ENCODE peak calls at places on chromosome 18, in six cellular contexts. M is endothelial cell of umbilical vein; H is NCI-H774; U is MCF 10A; G is left lung; Y is activated naive CD8-positive, alpha-beta T cell treated with anti-CD3 and anti-CD28 coated beads, Interleukin-2, amount 50 U/mL, for 24 hours. Q is an unnamed sample.

GRCh38 chr18:37764526-37764925 is 198.9 kb upstream of the CELF4 start:
- DNase-seq in M (no peak), H (no peak), U (no peak), G (no peak), Y (no peak), Q (no peak)

GRCh38 chr18:48676756-48677368 is 138.0 kb downstream of the CTIF start:
- DNase-seq in M (peak), H (peak), U (peak), G (peak), Y (peak), Q (no peak)

GRCh38 chr18:13279181-13280065 is 60.9 kb downstream of the LDLRAD4 start:
- DNase-seq in M (no peak), H (no peak), U (no peak), G (no peak), Y (no peak), Q (no peak)

GRCh38 chr18:73884868-73885267 is 262.8 kb downstream of the FBXO15 start:
- DNase-seq in M (no peak), H (no peak), U (no peak), G (no peak), Y (no peak), Q (no peak)

GRCh38 chr18:37565985-37566478 is 434 bp upstream of the CELF4 start:
- DNase-seq in M (no peak), H (peak), U (peak), G (no peak), Y (no peak), Q (peak)

GRCh38 chr18:31492671-31493070 is 5.3 kb upstream of the DSG2 start:
- DNase-seq in M (no peak), H (no peak), U (no peak), G (no peak), Y (no peak), Q (no peak)

GRCh38 chr18:35982404-35983114 is 10.1 kb downstream of the RMP24 start:
- DNase-seq in M (no peak), H (no peak), U (no peak), G (no peak), Y (no peak), Q (no peak)

GRCh38 chr18:25125670-25126069 is 226.3 kb downstream of the ZNF521 start:
- DNase-seq in M (no peak), H (no peak), U (no peak), G (no peak), Y (no peak), Q (no peak)

GRCh38 chr18:34643982-34644381 is 66.1 kb upstream of the DTNA start:
- DNase-seq in M (peak), H (no peak), U (no peak), G (no peak), Y (no peak), Q (no peak)

GRCh38 chr18:7272268-7273049 is 41.6 kb downstream of the LRRC30 start:
- DNase-seq in M (peak), H (peak), U (peak), G (peak), Y (no peak), Q (no peak)

GRCh38 chr18:80213173-80213572 is 34.1 kb downstream of the PARD6G start:
- DNase-seq in M (no peak), H (no peak), U (no peak), G (no peak), Y (no peak), Q (no peak)

Q was measured in SW 1271.